ENCODE peak calls at places on chromosomes 4 and X, in ten cellular contexts. C, S, H, I, Z, F, M, G, P and K are unnamed samples.

GRCh38 chr4:1330761-1331590 is 16.0 kb upstream of the UVSSA start:
- DNase-seq in C (no peak), S (no peak), H (no peak), I (no peak), Z (no peak), F (no peak), M (no peak), G (peak), P (no peak), K (no peak)

GRCh38 chr4:105637409-105638258 is 70.9 kb downstream of the INTS12 start:
- DNase-seq in C (no peak), S (peak), H (peak), I (peak), Z (peak), F (peak), M (no peak), G (peak), P (peak), K (no peak)

GRCh38 chr4:70705856-70706461 is 15.8 kb upstream of the RUFY3 start:
- DNase-seq in C (no peak), S (no peak), H (no peak), I (no peak), Z (peak), F (no peak), M (no peak), G (no peak), P (no peak), K (no peak)

GRCh38 chr4:13706130-13706529 is 78.6 kb upstream of the BOD1L1 start:
- DNase-seq in C (no peak), S (no peak), H (peak), I (no peak), Z (peak), F (no peak), M (no peak), G (no peak), P (peak), K (peak)

GRCh38 chrX:149830192-149830873 is 48.6 kb downstream of the MAGEA9 start:
- DNase-seq in C (no peak), S (no peak), H (no peak), I (no peak), Z (peak), F (no peak), M (no peak), G (no peak), P (no peak), K (no peak)

GRCh38 chrX:40931921-40932320 is 153.3 kb upstream of the USP9X start:
- DNase-seq in C (no peak), S (no peak), H (no peak), I (no peak), Z (peak), F (no peak), M (no peak), G (no peak), P (no peak), K (no peak)

GRCh38 chr4:183636488-183636887 is 22.5 kb downstream of the RWDD4 start:
- DNase-seq in C (no peak), S (no peak), H (peak), I (no peak), Z (peak), F (no peak), M (no peak), G (no peak), P (no peak), K (no peak)

GRCh38 chr4:174278467-174278866 is 5.0 kb downstream of the FBXO8 start:
- DNase-seq in C (no peak), S (no peak), H (no peak), I (peak), Z (no peak), F (no peak), M (no peak), G (no peak), P (no peak), K (no peak)

GRCh38 chrX:38987135-38987780 is 186.0 kb downstream of the MID1IP1 start:
- DNase-seq in C (no peak), S (no peak), H (peak), I (no peak), Z (no peak), F (no peak), M (peak), G (no peak), P (no peak), K (no peak)

GRCh38 chrX:47579537-47579936 is 2.7 kb upstream of the TIMP1 start:
- DNase-seq in C (no peak), S (no peak), H (no peak), I (no peak), Z (peak), F (no peak), M (no peak), G (no peak), P (no peak), K (no peak)

GRCh38 chr4:149008415-149009025 is 566.3 kb upstream of the NR3C2 start:
- DNase-seq in C (no peak), S (no peak), H (no peak), I (no peak), Z (no peak), F (no peak), M (no peak), G (no peak), P (no peak), K (no peak)

GRCh38 chrX:150767475-150768131 is 74.4 kb downstream of the MTMR1 start:
- DNase-seq in C (peak), S (no peak), H (no peak), I (no peak), Z (peak), F (no peak), M (peak), G (no peak), P (no peak), K (no peak)

GRCh38 chr4:145481164-145481941 is at the start of gene SMAD1:
- DNase-seq in C (no peak), S (peak), H (peak), I (peak), Z (peak), F (peak), M (peak), G (peak), P (peak), K (peak)

GRCh38 chrX:151227637-151228036 is 51.3 kb downstream of the GPR50 start:
- DNase-seq in C (no peak), S (no peak), H (no peak), I (no peak), Z (no peak), F (no peak), M (no peak), G (no peak), P (no peak), K (no peak)

GRCh38 chr4:10625130-10625529 is 59.4 kb downstream of the CLNK start:
- DNase-seq in C (no peak), S (no peak), H (peak), I (no peak), Z (no peak), F (no peak), M (no peak), G (no peak), P (no peak), K (no peak)

GRCh38 chrX:154918060-154918483 is 31.9 kb downstream of the F8A1 start:
- DNase-seq in C (no peak), S (peak), H (peak), I (peak), Z (peak), F (no peak), M (peak), G (no peak), P (peak), K (no peak)

GRCh38 chr4:110119880-110120279 is 78.5 kb downstream of the ELOVL6 start:
- DNase-seq in C (no peak), S (no peak), H (no peak), I (no peak), Z (peak), F (no peak), M (peak), G (no peak), P (no peak), K (no peak)

GRCh38 chr4:24471623-24472510 is 112.5 kb downstream of the DHX15 start:
- DNase-seq in C (no peak), S (no peak), H (no peak), I (no peak), Z (peak), F (no peak), M (no peak), G (peak), P (peak), K (no peak)

GRCh38 chr4:3302164-3302785 is 9.5 kb downstream of the RGS12 start:
- DNase-seq in C (no peak), S (no peak), H (no peak), I (no peak), Z (no peak), F (peak), M (no peak), G (no peak), P (peak), K (no peak)

GRCh38 chr4:70914631-70915030 is 12.5 kb downstream of the MOB1B start:
- DNase-seq in C (no peak), S (no peak), H (no peak), I (no peak), Z (no peak), F (peak), M (no peak), G (no peak), P (no peak), K (no peak)

GRCh38 chr4:22190855-22191254 is 242.3 kb upstream of the KCNIP4 start:
- DNase-seq in C (no peak), S (no peak), H (no peak), I (no peak), Z (peak), F (no peak), M (peak), G (no peak), P (no peak), K (peak)

GRCh38 chr4:183354213-183354612 is 32.0 kb upstream of the CLDN24 start:
- DNase-seq in C (no peak), S (no peak), H (no peak), I (peak), Z (peak), F (no peak), M (no peak), G (peak), P (no peak), K (no peak)

GRCh38 chrX:132564026-132564425 is 75.2 kb upstream of the MBNL3 start:
- DNase-seq in C (no peak), S (no peak), H (no peak), I (no peak), Z (no peak), F (no peak), M (peak), G (no peak), P (no peak), K (no peak)

GRCh38 chrX:20388594-20388993 is 121.9 kb upstream of the RPS6KA3 start:
- DNase-seq in C (no peak), S (no peak), H (no peak), I (no peak), Z (no peak), F (no peak), M (no peak), G (no peak), P (no peak), K (no peak)

GRCh38 chrX:323721-324628 is 5.4 kb upstream of the GTPBP6 start:
- DNase-seq in C (no peak), S (no peak), H (no peak), I (no peak), Z (peak), F (peak), M (no peak), G (peak), P (peak), K (peak)

GRCh38 chrX:153074935-153075334 is 2.7 kb downstream of the PNMA6A start:
- DNase-seq in C (no peak), S (no peak), H (no peak), I (no peak), Z (no peak), F (no peak), M (no peak), G (no peak), P (no peak), K (no peak)

GRCh38 chrX:45515262-45516215 is 314.9 kb upstream of the DIPK2B start:
- DNase-seq in C (peak), S (no peak), H (peak), I (no peak), Z (peak), F (peak), M (peak), G (peak), P (peak), K (peak)

GRCh38 chrX:39633293-39633692 is 464.5 kb downstream of the BCOR start:
- DNase-seq in C (no peak), S (peak), H (peak), I (no peak), Z (no peak), F (no peak), M (no peak), G (no peak), P (no peak), K (no peak)